ENCODE peak calls at places on chromosomes 11 and 22, in eight cellular contexts. K, B, S, C, D, H, A and U are unnamed samples.

GRCh38 chr22:24183321-24184031 is 2.2 kb downstream of the SUSD2 start:
- DNase-seq in C (no peak), B (no peak), D (no peak), H (no peak), K (no peak), S (no peak), A (peak; percentile 18), U (no peak)

GRCh38 chr22:16844529-16844928 is 19.3 kb upstream of the XKR3 start:
- DNase-seq in B (no peak), K (no peak), A (no peak), S (no peak), C (no peak), H (no peak), D (no peak), U (no peak)

GRCh38 chr11:117743121-117743815 is 53.7 kb downstream of the DSCAML1 start:
- DNase-seq in A (no peak), B (no peak), C (no peak), K (no peak), S (no peak), H (peak; percentile 62), D (no peak), U (no peak)

GRCh38 chr11:624705-625635 is at the start of gene CDHR5:
- DNase-seq in A (no peak), K (no peak), C (peak; percentile 52), B (peak; percentile 90), D (no peak), S (peak; percentile 83), H (no peak), U (no peak)

GRCh38 chr11:14578551-14578956 is 58.4 kb upstream of the PSMA1 start:
- DNase-seq in B (no peak), H (peak; percentile 24), S (peak; percentile 43), D (peak; percentile 30), A (no peak), C (no peak), K (peak; percentile 37), U (peak; percentile 7)

GRCh38 chr11:4851033-4851432 is 2.0 kb upstream of the OR51S1 start:
- DNase-seq in C (no peak), A (no peak), D (no peak), K (no peak), H (no peak), B (no peak), S (no peak), U (no peak)

GRCh38 chr11:93639548-93639947 is 21.9 kb upstream of the CEP295 start:
- DNase-seq in C (no peak), D (no peak), B (no peak), K (no peak), S (no peak), A (no peak), H (no peak), U (no peak)

GRCh38 chr11:19345848-19346681 is 105.3 kb upstream of the E2F8 start:
- DNase-seq in A (peak; percentile 18), C (peak; percentile 75), S (no peak), D (peak; percentile 21), H (peak; percentile 84), K (no peak), B (no peak), U (no peak)

GRCh38 chr11:95119361-95120060 is 29.9 kb downstream of the ENDOD1 start:
- DNase-seq in S (no peak), D (no peak), H (no peak), A (no peak), B (no peak), K (no peak), C (no peak), U (no peak)

GRCh38 chr11:36478700-36479329 is 31.3 kb downstream of the TRAF6 start:
- DNase-seq in D (no peak), H (peak; percentile 45), B (no peak), K (peak; percentile 47), S (peak; percentile 30), A (no peak), C (peak; percentile 71), U (no peak)

GRCh38 chr11:121328213-121328966 is 35.8 kb downstream of the SC5D start:
- DNase-seq in A (no peak), S (no peak), B (no peak), H (no peak), D (no peak), K (no peak), C (no peak), U (no peak)

GRCh38 chr22:20424937-20425587 is 12.6 kb downstream of the SCARF2 start:
- DNase-seq in C (peak; percentile 92), H (peak; percentile 75), A (peak; percentile 49), D (no peak), S (no peak), K (peak; percentile 63), B (peak; percentile 49), U (no peak)

GRCh38 chr11:59965424-59965823 is 1.6 kb downstream of the OOSP4A start:
- DNase-seq in A (no peak), D (no peak), B (no peak), H (no peak), K (no peak), S (no peak), C (no peak), U (no peak)

GRCh38 chr11:105673089-105673488 is 63.2 kb downstream of the GRIA4 start:
- DNase-seq in H (no peak), C (peak; percentile 89), K (no peak), S (no peak), A (no peak), D (peak; percentile 5), B (no peak), U (no peak)

GRCh38 chr22:24230911-24231656 is 13.8 kb downstream of the GGT5 start:
- DNase-seq in K (no peak), S (peak; percentile 58), D (peak; percentile 65), B (peak; percentile 70), C (peak; percentile 96), H (peak; percentile 53), A (peak; percentile 37), U (no peak)

GRCh38 chr22:37121887-37122591 is 12.5 kb upstream of the TMPRSS6 start:
- DNase-seq in K (peak; percentile 42), A (no peak), D (no peak), C (peak; percentile 81), B (no peak), H (peak; percentile 48), S (peak; percentile 53), U (peak; percentile 17)

GRCh38 chr22:45094826-45095225 is 68.9 kb upstream of the NUP50 start:
- DNase-seq in C (no peak), B (no peak), S (no peak), H (no peak), A (no peak), D (no peak), K (no peak), U (no peak)

GRCh38 chr22:26763633-26764295 is 106.4 kb downstream of the MIAT start:
- DNase-seq in D (no peak), A (no peak), B (no peak), H (no peak), S (no peak), K (no peak), C (peak; percentile 58), U (no peak)

GRCh38 chr11:37502202-37502601 is 904.2 kb upstream of the RAG2 start:
- DNase-seq in C (no peak), K (no peak), H (no peak), B (no peak), A (no peak), S (no peak), D (no peak), U (no peak)

GRCh38 chr11:8484251-8484650 is 109.8 kb downstream of the STK33 start:
- DNase-seq in B (no peak), H (no peak), S (no peak), K (no peak), A (no peak), C (no peak), D (no peak), U (no peak)

GRCh38 chr11:60193687-60194433 is 11.0 kb upstream of the MS4A6A start:
- DNase-seq in S (peak; percentile 54), B (no peak), K (peak; percentile 71), C (peak; percentile 90), A (no peak), H (peak; percentile 52), D (peak; percentile 52), U (no peak)

GRCh38 chr11:33451364-33451763 is 194.2 kb downstream of the HIPK3 start:
- DNase-seq in A (no peak), K (no peak), S (no peak), H (no peak), C (no peak), B (no peak), D (no peak), U (no peak)

GRCh38 chr11:113895367-113896155 is 9.0 kb upstream of the HTR3B start:
- DNase-seq in H (no peak), A (no peak), D (no peak), K (no peak), B (no peak), S (no peak), C (peak; percentile 62), U (no peak)

GRCh38 chr11:132961453-132961852 is 570.8 kb downstream of the OPCML start:
- DNase-seq in C (no peak), B (no peak), K (no peak), S (no peak), D (no peak), A (no peak), H (no peak), U (no peak)
- H3K4me1 ChIP-seq in C (no peaks in the 10 kb centered on the region), B (no peaks in the 10 kb centered on the region), K (no peaks in the 10 kb centered on the region), S (no peaks in the 10 kb centered on the region), D (no peaks in the 10 kb centered on the region), A (no peaks in the 10 kb centered on the region), H (peaks cover 8% of the 10 kb centered on the region), U (no peaks in the 10 kb centered on the region)

GRCh38 chr11:78541537-78541936 is 33.1 kb downstream of the NARS2 start:
- DNase-seq in D (no peak), H (no peak), A (no peak), K (no peak), S (no peak), B (no peak), C (no peak), U (no peak)
- TF ChIP-seq CTCF in D (no peak), H (no peak), A (no peak), K (no peak), S (no peak), B (no peak), C (no peak), U (no peak)

GRCh38 chr11:128582496-128583366 is 4.6 kb downstream of the ETS1 start:
- DNase-seq in B (no peak), C (peak; percentile 85), D (no peak), H (no peak), A (no peak), S (no peak), K (peak; percentile 43), U (no peak)
- H3K4me1 ChIP-seq in B (no peaks in the 10 kb centered on the region), C (peaks cover 8% of the 10 kb centered on the region), D (no peaks in the 10 kb centered on the region), H (no peaks in the 10 kb centered on the region), A (peaks cover 81% of the 10 kb centered on the region), S (no peaks in the 10 kb centered on the region), K (no peaks in the 10 kb centered on the region), U (no peaks in the 10 kb centered on the region)

DNA sequence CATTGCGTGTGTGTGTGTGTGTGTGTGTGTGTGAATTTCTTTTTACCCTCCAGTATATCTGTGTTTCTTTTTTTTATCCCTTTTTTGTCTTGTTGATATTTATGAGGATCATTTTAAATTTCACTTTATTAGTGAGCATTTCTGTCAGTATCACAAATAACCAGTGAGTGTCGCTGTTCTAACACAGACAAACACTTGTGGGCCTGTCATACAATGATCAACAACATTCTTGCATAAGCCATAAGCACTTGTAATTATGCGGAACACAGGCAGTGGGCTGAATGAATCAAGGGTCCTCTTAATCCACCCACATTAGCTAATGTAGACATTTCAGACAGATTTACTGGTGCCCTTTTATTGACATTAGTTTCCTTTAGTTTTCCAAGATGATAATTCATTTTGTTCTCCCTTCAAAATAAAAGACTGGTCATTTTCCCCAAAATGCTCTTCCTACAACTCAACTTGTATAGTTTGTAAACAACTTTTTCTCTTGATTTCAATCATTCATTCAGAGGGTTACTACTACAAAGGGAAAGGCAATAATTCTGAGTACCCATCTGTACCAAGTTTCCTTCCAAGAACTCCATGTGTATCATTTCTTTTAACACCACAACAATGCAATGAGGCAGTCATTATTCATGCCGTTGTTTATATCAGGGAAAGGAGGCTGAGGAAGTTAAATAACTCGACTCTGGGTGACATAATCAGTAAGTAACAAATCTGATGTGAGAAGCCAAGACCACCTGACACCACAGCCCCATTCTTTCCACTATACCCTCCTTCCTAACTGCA is 34.6 kb upstream of the ANO3 start:
- DNase-seq in A (no peak), S (no peak), B (no peak), C (peak; percentile 55), D (peak; percentile 12), K (peak; percentile 19), H (peak; percentile 49), U (no peak)
- TF ChIP-seq CTCF in A (peak; percentile 69), S (peak; percentile 57), B (no peak), C (peak; percentile 84), D (peak; percentile 48), K (peak; percentile 74), H (peak; percentile 88), U (peak; percentile 65)